ENCODE peak calls at places on chromosomes 13 and 19, in ten cellular contexts. One of them, this sample, is unnamed.

GRCh38 chr19:17209126-17210036 is 5.8 kb upstream of the USE1 start:
- DNase-seq in lung: no peak
- DNase-seq in pancreas: no peak
- DNase-seq in cardiac muscle cell: peak; percentile 34
- DNase-seq in mucosa of descending colon: peak; percentile 75
- DNase-seq in progenitor cell of endocrine pancreas: no peak
- DNase-seq in stimulated activated CD4-positive, alpha-beta T cell treated with anti-CD3 and anti-CD28 coated beads, TNF-alpha, amount 100 ng/mL, for 24 hours: no peak
- DNase-seq in transverse colon: peak; percentile 69
- DNase-seq in right lobe of liver: no peak
- DNase-seq in IMR-90: peak; percentile 20
- DNase-seq in this sample: no peak

GRCh38 chr13:113297370-113297871 is 382 bp downstream of the LAMP1 start:
- DNase-seq in lung: peak; percentile 37
- DNase-seq in pancreas: peak; percentile 61
- DNase-seq in cardiac muscle cell: no peak
- DNase-seq in mucosa of descending colon: no peak
- DNase-seq in progenitor cell of endocrine pancreas: peak; percentile 42
- DNase-seq in stimulated activated CD4-positive, alpha-beta T cell treated with anti-CD3 and anti-CD28 coated beads, TNF-alpha, amount 100 ng/mL, for 24 hours: peak; percentile 18
- DNase-seq in transverse colon: peak; percentile 26
- DNase-seq in right lobe of liver: peak; percentile 71
- DNase-seq in IMR-90: no peak
- DNase-seq in this sample: no peak

GRCh38 chr19:49458567-49458903 is 5.5 kb downstream of the ALDH16A1 start:
- DNase-seq in lung: no peak
- DNase-seq in pancreas: no peak
- DNase-seq in cardiac muscle cell: no peak
- DNase-seq in mucosa of descending colon: no peak
- DNase-seq in progenitor cell of endocrine pancreas: no peak
- DNase-seq in stimulated activated CD4-positive, alpha-beta T cell treated with anti-CD3 and anti-CD28 coated beads, TNF-alpha, amount 100 ng/mL, for 24 hours: no peak
- DNase-seq in transverse colon: no peak
- DNase-seq in right lobe of liver: no peak
- DNase-seq in IMR-90: no peak
- DNase-seq in this sample: no peak

GRCh38 chr19:6947745-6948144 is 60.4 kb downstream of the ADGRE1 start:
- DNase-seq in lung: no peak
- DNase-seq in pancreas: no peak
- DNase-seq in cardiac muscle cell: peak; percentile 62
- DNase-seq in mucosa of descending colon: no peak
- DNase-seq in progenitor cell of endocrine pancreas: no peak
- DNase-seq in stimulated activated CD4-positive, alpha-beta T cell treated with anti-CD3 and anti-CD28 coated beads, TNF-alpha, amount 100 ng/mL, for 24 hours: peak; percentile 32
- DNase-seq in transverse colon: no peak
- DNase-seq in right lobe of liver: no peak
- DNase-seq in IMR-90: no peak
- DNase-seq in this sample: no peak

GRCh38 chr13:51959773-51960172 is 51.5 kb downstream of the ATP7B start:
- DNase-seq in lung: no peak
- DNase-seq in pancreas: no peak
- DNase-seq in cardiac muscle cell: no peak
- DNase-seq in mucosa of descending colon: peak; percentile 71
- DNase-seq in progenitor cell of endocrine pancreas: no peak
- DNase-seq in stimulated activated CD4-positive, alpha-beta T cell treated with anti-CD3 and anti-CD28 coated beads, TNF-alpha, amount 100 ng/mL, for 24 hours: no peak
- DNase-seq in transverse colon: peak; percentile 81
- DNase-seq in right lobe of liver: no peak
- DNase-seq in IMR-90: no peak
- DNase-seq in this sample: no peak

GRCh38 chr13:65638572-65639168 is 1591.5 kb downstream of the PCDH9 start:
- DNase-seq in lung: no peak
- DNase-seq in pancreas: no peak
- DNase-seq in cardiac muscle cell: peak; percentile 79
- DNase-seq in mucosa of descending colon: no peak
- DNase-seq in progenitor cell of endocrine pancreas: no peak
- DNase-seq in stimulated activated CD4-positive, alpha-beta T cell treated with anti-CD3 and anti-CD28 coated beads, TNF-alpha, amount 100 ng/mL, for 24 hours: no peak
- DNase-seq in transverse colon: no peak
- DNase-seq in right lobe of liver: no peak
- DNase-seq in IMR-90: peak; percentile 63
- DNase-seq in this sample: peak; percentile 29

GRCh38 chr19:14542721-14543328 is 13.4 kb downstream of the TECR start:
- DNase-seq in lung: no peak
- DNase-seq in pancreas: no peak
- DNase-seq in cardiac muscle cell: peak; percentile 40
- DNase-seq in mucosa of descending colon: no peak
- DNase-seq in progenitor cell of endocrine pancreas: no peak
- DNase-seq in stimulated activated CD4-positive, alpha-beta T cell treated with anti-CD3 and anti-CD28 coated beads, TNF-alpha, amount 100 ng/mL, for 24 hours: no peak
- DNase-seq in transverse colon: no peak
- DNase-seq in right lobe of liver: no peak
- DNase-seq in IMR-90: no peak
- DNase-seq in this sample: no peak

GRCh38 chr19:40355975-40356680 is 7.6 kb downstream of the PLD3 start:
- DNase-seq in lung: no peak
- DNase-seq in pancreas: no peak
- DNase-seq in cardiac muscle cell: no peak
- DNase-seq in mucosa of descending colon: no peak
- DNase-seq in progenitor cell of endocrine pancreas: no peak
- DNase-seq in stimulated activated CD4-positive, alpha-beta T cell treated with anti-CD3 and anti-CD28 coated beads, TNF-alpha, amount 100 ng/mL, for 24 hours: no peak
- DNase-seq in transverse colon: no peak
- DNase-seq in right lobe of liver: no peak
- DNase-seq in IMR-90: no peak
- DNase-seq in this sample: no peak

GRCh38 chr19:36420961-36421748 is 2.7 kb upstream of the ZFP82 start:
- DNase-seq in lung: no peak
- DNase-seq in pancreas: peak; percentile 15
- DNase-seq in cardiac muscle cell: peak; percentile 75
- DNase-seq in mucosa of descending colon: no peak
- DNase-seq in progenitor cell of endocrine pancreas: peak; percentile 10
- DNase-seq in stimulated activated CD4-positive, alpha-beta T cell treated with anti-CD3 and anti-CD28 coated beads, TNF-alpha, amount 100 ng/mL, for 24 hours: no peak
- DNase-seq in transverse colon: no peak
- DNase-seq in right lobe of liver: no peak
- DNase-seq in IMR-90: peak; percentile 27
- DNase-seq in this sample: no peak

GRCh38 chr19:49790866-49791265 is 22.2 kb downstream of the FUZ start:
- DNase-seq in lung: no peak
- DNase-seq in pancreas: no peak
- DNase-seq in cardiac muscle cell: peak; percentile 84
- DNase-seq in mucosa of descending colon: no peak
- DNase-seq in progenitor cell of endocrine pancreas: no peak
- DNase-seq in stimulated activated CD4-positive, alpha-beta T cell treated with anti-CD3 and anti-CD28 coated beads, TNF-alpha, amount 100 ng/mL, for 24 hours: no peak
- DNase-seq in transverse colon: no peak
- DNase-seq in right lobe of liver: no peak
- DNase-seq in IMR-90: peak; percentile 11
- DNase-seq in this sample: no peak

GRCh38 chr13:73956101-73956500 is 178.1 kb downstream of the KLF12 start:
- DNase-seq in lung: no peak
- DNase-seq in pancreas: no peak
- DNase-seq in cardiac muscle cell: no peak
- DNase-seq in mucosa of descending colon: no peak
- DNase-seq in progenitor cell of endocrine pancreas: no peak
- DNase-seq in stimulated activated CD4-positive, alpha-beta T cell treated with anti-CD3 and anti-CD28 coated beads, TNF-alpha, amount 100 ng/mL, for 24 hours: no peak
- DNase-seq in transverse colon: no peak
- DNase-seq in right lobe of liver: no peak
- DNase-seq in IMR-90: no peak
- DNase-seq in this sample: no peak

GRCh38 chr13:112852808-112853207 is 116.2 kb upstream of the MCF2L start:
- DNase-seq in lung: no peak
- DNase-seq in pancreas: no peak
- DNase-seq in cardiac muscle cell: no peak
- DNase-seq in mucosa of descending colon: no peak
- DNase-seq in progenitor cell of endocrine pancreas: no peak
- DNase-seq in stimulated activated CD4-positive, alpha-beta T cell treated with anti-CD3 and anti-CD28 coated beads, TNF-alpha, amount 100 ng/mL, for 24 hours: no peak
- DNase-seq in transverse colon: no peak
- DNase-seq in right lobe of liver: no peak
- DNase-seq in IMR-90: no peak
- DNase-seq in this sample: no peak

GRCh38 chr13:112115403-112116091 is 48.6 kb downstream of the SOX1 start:
- DNase-seq in lung: no peak
- DNase-seq in pancreas: no peak
- DNase-seq in cardiac muscle cell: no peak
- DNase-seq in mucosa of descending colon: peak; percentile 34
- DNase-seq in progenitor cell of endocrine pancreas: no peak
- DNase-seq in stimulated activated CD4-positive, alpha-beta T cell treated with anti-CD3 and anti-CD28 coated beads, TNF-alpha, amount 100 ng/mL, for 24 hours: no peak
- DNase-seq in transverse colon: no peak
- DNase-seq in right lobe of liver: no peak
- DNase-seq in IMR-90: no peak
- DNase-seq in this sample: no peak

GRCh38 chr13:27792393-27793218 is at the start of gene GSX1:
- DNase-seq in lung: peak; percentile 67
- DNase-seq in pancreas: peak; percentile 77
- DNase-seq in cardiac muscle cell: peak; percentile 85
- DNase-seq in mucosa of descending colon: no peak
- DNase-seq in progenitor cell of endocrine pancreas: peak; percentile 85
- DNase-seq in stimulated activated CD4-positive, alpha-beta T cell treated with anti-CD3 and anti-CD28 coated beads, TNF-alpha, amount 100 ng/mL, for 24 hours: peak; percentile 7
- DNase-seq in transverse colon: peak; percentile 52
- DNase-seq in right lobe of liver: peak; percentile 75
- DNase-seq in IMR-90: peak; percentile 63
- DNase-seq in this sample: no peak

GRCh38 chr19:10006335-10006708 is 4.0 kb downstream of the COL5A3 start:
- DNase-seq in lung: no peak
- DNase-seq in pancreas: no peak
- DNase-seq in cardiac muscle cell: peak; percentile 70
- DNase-seq in mucosa of descending colon: no peak
- DNase-seq in progenitor cell of endocrine pancreas: no peak
- DNase-seq in stimulated activated CD4-positive, alpha-beta T cell treated with anti-CD3 and anti-CD28 coated beads, TNF-alpha, amount 100 ng/mL, for 24 hours: no peak
- DNase-seq in transverse colon: peak; percentile 36
- DNase-seq in right lobe of liver: no peak
- DNase-seq in IMR-90: peak; percentile 72
- DNase-seq in this sample: no peak

GRCh38 chr19:13847033-13847899 is 29.7 kb upstream of the NANOS3 start:
- DNase-seq in lung: peak; percentile 89
- DNase-seq in pancreas: peak; percentile 96
- DNase-seq in cardiac muscle cell: peak; percentile 97
- DNase-seq in mucosa of descending colon: peak; percentile 95
- DNase-seq in progenitor cell of endocrine pancreas: peak; percentile 78
- DNase-seq in stimulated activated CD4-positive, alpha-beta T cell treated with anti-CD3 and anti-CD28 coated beads, TNF-alpha, amount 100 ng/mL, for 24 hours: peak; percentile 76
- DNase-seq in transverse colon: peak; percentile 93
- DNase-seq in right lobe of liver: peak; percentile 89
- DNase-seq in IMR-90: peak; percentile 91
- DNase-seq in this sample: peak; percentile 85

GRCh38 chr13:52760078-52760477 is 20.5 kb upstream of the CNMD start:
- DNase-seq in lung: no peak
- DNase-seq in pancreas: no peak
- DNase-seq in cardiac muscle cell: no peak
- DNase-seq in mucosa of descending colon: no peak
- DNase-seq in progenitor cell of endocrine pancreas: no peak
- DNase-seq in stimulated activated CD4-positive, alpha-beta T cell treated with anti-CD3 and anti-CD28 coated beads, TNF-alpha, amount 100 ng/mL, for 24 hours: no peak
- DNase-seq in transverse colon: no peak
- DNase-seq in right lobe of liver: no peak
- DNase-seq in IMR-90: no peak
- DNase-seq in this sample: no peak

GRCh38 chr19:42433503-42434260 is 6.5 kb upstream of the LIPE start:
- DNase-seq in lung: peak; percentile 64
- DNase-seq in pancreas: peak; percentile 91
- DNase-seq in cardiac muscle cell: peak; percentile 83
- DNase-seq in mucosa of descending colon: peak; percentile 81
- DNase-seq in progenitor cell of endocrine pancreas: peak; percentile 52
- DNase-seq in stimulated activated CD4-positive, alpha-beta T cell treated with anti-CD3 and anti-CD28 coated beads, TNF-alpha, amount 100 ng/mL, for 24 hours: peak; percentile 46
- DNase-seq in transverse colon: peak; percentile 93
- DNase-seq in right lobe of liver: peak; percentile 92
- DNase-seq in IMR-90: peak; percentile 14
- DNase-seq in this sample: no peak

GRCh38 chr13:36006895-36007294 is 124.3 kb downstream of the DCLK1 start:
- DNase-seq in lung: no peak
- DNase-seq in pancreas: no peak
- DNase-seq in cardiac muscle cell: no peak
- DNase-seq in mucosa of descending colon: no peak
- DNase-seq in progenitor cell of endocrine pancreas: no peak
- DNase-seq in stimulated activated CD4-positive, alpha-beta T cell treated with anti-CD3 and anti-CD28 coated beads, TNF-alpha, amount 100 ng/mL, for 24 hours: no peak
- DNase-seq in transverse colon: no peak
- DNase-seq in right lobe of liver: no peak
- DNase-seq in IMR-90: no peak
- DNase-seq in this sample: no peak

GRCh38 chr13:109998808-109999528 is 212.6 kb upstream of the IRS2 start:
- DNase-seq in lung: no peak
- DNase-seq in pancreas: no peak
- DNase-seq in cardiac muscle cell: peak; percentile 82
- DNase-seq in mucosa of descending colon: no peak
- DNase-seq in progenitor cell of endocrine pancreas: no peak
- DNase-seq in stimulated activated CD4-positive, alpha-beta T cell treated with anti-CD3 and anti-CD28 coated beads, TNF-alpha, amount 100 ng/mL, for 24 hours: no peak
- DNase-seq in transverse colon: no peak
- DNase-seq in right lobe of liver: no peak
- DNase-seq in IMR-90: peak; percentile 95
- DNase-seq in this sample: peak; percentile 95

GRCh38 chr19:38744298-38744681 is at the start of gene CAPN12:
- DNase-seq in lung: no peak
- DNase-seq in pancreas: no peak
- DNase-seq in cardiac muscle cell: no peak
- DNase-seq in mucosa of descending colon: no peak
- DNase-seq in progenitor cell of endocrine pancreas: no peak
- DNase-seq in stimulated activated CD4-positive, alpha-beta T cell treated with anti-CD3 and anti-CD28 coated beads, TNF-alpha, amount 100 ng/mL, for 24 hours: no peak
- DNase-seq in transverse colon: no peak
- DNase-seq in right lobe of liver: no peak
- DNase-seq in IMR-90: no peak
- DNase-seq in this sample: no peak

GRCh38 chr19:2627319-2627829 is 75.1 kb downstream of the GNG7 start:
- DNase-seq in lung: peak; percentile 78
- DNase-seq in pancreas: peak; percentile 90
- DNase-seq in cardiac muscle cell: peak; percentile 94
- DNase-seq in mucosa of descending colon: peak; percentile 88
- DNase-seq in progenitor cell of endocrine pancreas: no peak
- DNase-seq in stimulated activated CD4-positive, alpha-beta T cell treated with anti-CD3 and anti-CD28 coated beads, TNF-alpha, amount 100 ng/mL, for 24 hours: no peak
- DNase-seq in transverse colon: peak; percentile 69
- DNase-seq in right lobe of liver: peak; percentile 90
- DNase-seq in IMR-90: peak; percentile 99
- DNase-seq in this sample: peak; percentile 99

GRCh38 chr13:45859682-45860081 is 8.1 kb upstream of the SIAH3 start:
- DNase-seq in lung: no peak
- DNase-seq in pancreas: no peak
- DNase-seq in cardiac muscle cell: no peak
- DNase-seq in mucosa of descending colon: no peak
- DNase-seq in progenitor cell of endocrine pancreas: no peak
- DNase-seq in stimulated activated CD4-positive, alpha-beta T cell treated with anti-CD3 and anti-CD28 coated beads, TNF-alpha, amount 100 ng/mL, for 24 hours: no peak
- DNase-seq in transverse colon: no peak
- DNase-seq in right lobe of liver: no peak
- DNase-seq in IMR-90: no peak
- DNase-seq in this sample: no peak

GRCh38 chr19:40249781-40250180 is 23.3 kb upstream of the CCNP start:
- DNase-seq in lung: no peak
- DNase-seq in pancreas: no peak
- DNase-seq in cardiac muscle cell: no peak
- DNase-seq in mucosa of descending colon: no peak
- DNase-seq in progenitor cell of endocrine pancreas: no peak
- DNase-seq in stimulated activated CD4-positive, alpha-beta T cell treated with anti-CD3 and anti-CD28 coated beads, TNF-alpha, amount 100 ng/mL, for 24 hours: no peak
- DNase-seq in transverse colon: no peak
- DNase-seq in right lobe of liver: no peak
- DNase-seq in IMR-90: no peak
- DNase-seq in this sample: no peak

GRCh38 chr13:105773241-105773640 is 762.2 kb downstream of the EFNB2 start:
- DNase-seq in lung: no peak
- DNase-seq in pancreas: no peak
- DNase-seq in cardiac muscle cell: no peak
- DNase-seq in mucosa of descending colon: no peak
- DNase-seq in progenitor cell of endocrine pancreas: no peak
- DNase-seq in stimulated activated CD4-positive, alpha-beta T cell treated with anti-CD3 and anti-CD28 coated beads, TNF-alpha, amount 100 ng/mL, for 24 hours: no peak
- DNase-seq in transverse colon: no peak
- DNase-seq in right lobe of liver: no peak
- DNase-seq in IMR-90: no peak
- DNase-seq in this sample: no peak

GRCh38 chr19:54248016-54248601 is 5.5 kb upstream of the LILRA6 start:
- DNase-seq in lung: peak; percentile 44
- DNase-seq in pancreas: no peak
- DNase-seq in cardiac muscle cell: peak; percentile 37
- DNase-seq in mucosa of descending colon: no peak
- DNase-seq in progenitor cell of endocrine pancreas: no peak
- DNase-seq in stimulated activated CD4-positive, alpha-beta T cell treated with anti-CD3 and anti-CD28 coated beads, TNF-alpha, amount 100 ng/mL, for 24 hours: peak; percentile 5
- DNase-seq in transverse colon: peak; percentile 36
- DNase-seq in right lobe of liver: no peak
- DNase-seq in IMR-90: peak; percentile 26
- DNase-seq in this sample: no peak

This sample was measured in foreskin keratinocyte.